ENCODE peak calls at places on chromosome 6, in five cellular contexts. E is GM18507; T is AG20443; R is stimulated activated CD4-positive, alpha-beta T cell treated with anti-CD3 and anti-CD28 coated beads, Interleukin-12 subunit alpha, Interleukin-12 subunit beta, amount 100 ng/mL, for 4 hours; L is effector CD8-positive, alpha-beta T cell. B is an unnamed sample.

GRCh38 chr6:168315626-168316025 is 4.0 kb downstream of the DACT2 start:
- DNase-seq in E (no peak), T (no peak), R (no peak), L (no peak), B (no peak)

GRCh38 chr6:159249752-159250151 is 80.6 kb downstream of the FNDC1 start:
- DNase-seq in E (no peak), T (peak), R (no peak), L (no peak), B (no peak)

GRCh38 chr6:137234505-137234863 is 15.3 kb upstream of the IFNGR1 start:
- DNase-seq in E (no peak), T (no peak), R (no peak), L (no peak), B (no peak)

GRCh38 chr6:3850451-3851203 is 1.5 kb downstream of the FAM50B start:
- DNase-seq in E (no peak), T (no peak), R (peak), L (no peak), B (no peak)

GRCh38 chr6:109762166-109762565 is 71.1 kb downstream of the FIG4 start:
- DNase-seq in E (no peak), T (no peak), R (no peak), L (no peak), B (no peak)

GRCh38 chr6:3306848-3307247 is 48.1 kb downstream of the PSMG4 start:
- DNase-seq in E (no peak), T (no peak), R (no peak), L (no peak), B (no peak)

GRCh38 chr6:154969796-154970195 is 25.3 kb upstream of the TIAM2 start:
- DNase-seq in E (no peak), T (no peak), R (no peak), L (no peak), B (no peak)

GRCh38 chr6:160972111-160972510 is 19.5 kb upstream of the MAP3K4 start:
- DNase-seq in E (no peak), T (peak), R (no peak), L (no peak), B (peak)

GRCh38 chr6:102114402-102114801 is 720.9 kb downstream of the GRIK2 start:
- DNase-seq in E (no peak), T (no peak), R (no peak), L (no peak), B (no peak)

GRCh38 chr6:130211697-130212096 is 11.1 kb downstream of the SAMD3 start:
- DNase-seq in E (no peak), T (no peak), R (no peak), L (no peak), B (no peak)

GRCh38 chr6:6856538-6857523 is 250.9 kb upstream of the RREB1 start:
- DNase-seq in E (peak), T (peak), R (peak), L (no peak), B (peak)

GRCh38 chr6:160088069-160088773 is 33.4 kb upstream of the SLC22A1 start:
- DNase-seq in E (no peak), T (peak), R (peak), L (no peak), B (peak)

GRCh38 chr6:81233990-81234389 is 518.5 kb downstream of the TENT5A start:
- DNase-seq in E (no peak), T (no peak), R (no peak), L (no peak), B (no peak)

GRCh38 chr6:138455746-138456392 is 43.4 kb downstream of the NHSL1 start:
- DNase-seq in E (peak), T (no peak), R (no peak), L (no peak), B (no peak)

GRCh38 chr6:133964052-133964451 is 11.0 kb downstream of the TBPL1 start:
- DNase-seq in E (no peak), T (no peak), R (no peak), L (no peak), B (peak)

GRCh38 chr6:81734081-81734480 is 18.4 kb downstream of the TENT5A start:
- DNase-seq in E (no peak), T (no peak), R (no peak), L (no peak), B (no peak)

GRCh38 chr6:137407816-137408215 is 86.4 kb downstream of the OLIG3 start:
- DNase-seq in E (no peak), T (no peak), R (no peak), L (no peak), B (no peak)

GRCh38 chr6:30122515-30122914 is 9.6 kb upstream of the TRIM31 start:
- DNase-seq in E (no peak), T (no peak), R (no peak), L (no peak), B (no peak)

GRCh38 chr6:14321992-14322772 is 204.6 kb downstream of the CD83 start:
- DNase-seq in E (no peak), T (no peak), R (no peak), L (no peak), B (peak)

GRCh38 chr6:107020239-107020638 is 7.8 kb upstream of the MTRES1 start:
- DNase-seq in E (no peak), T (no peak), R (no peak), L (no peak), B (no peak)

GRCh38 chr6:130587778-130588520 is 222.1 kb downstream of the TMEM200A start:
- DNase-seq in E (no peak), T (peak), R (no peak), L (no peak), B (no peak)

GRCh38 chr6:104698979-104699378 is 160.7 kb downstream of the HACE1 start:
- DNase-seq in E (no peak), T (no peak), R (no peak), L (no peak), B (no peak)